ENCODE peak calls at places on chromosome 1, in ten cellular contexts. H is GM03348, J is fibroblast of villous mesenchyme, N is fibroblast of pulmonary artery, Y is ascending aorta, M is GM23248, F is A549, Q is EL, E is WTC11, V is amniotic epithelial cell. B is an unnamed sample.

GRCh38 chr1:40199126-40199525 is 37.9 kb downstream of the RLF start:
- DNase-seq in Y (no peak), V (no peak), J (no peak), F (no peak), E (no peak), M (no peak), Q (no peak), H (no peak), N (no peak), B (no peak)

GRCh38 chr1:162069334-162070093 is at the start of gene NOS1AP:
- DNase-seq in N (peak; percentile 30), H (peak; percentile 93), Q (peak; percentile 72), M (peak; percentile 86), J (peak; percentile 37), Y (no peak), F (peak; percentile 63), E (peak; percentile 86), V (no peak), B (peak; percentile 93)

GRCh38 chr1:223244366-223245103 is 101.5 kb upstream of the TLR5 start:
- DNase-seq in E (no peak), M (peak; percentile 21), N (peak; percentile 19), V (peak; percentile 6), Y (no peak), J (no peak), H (no peak), Q (peak; percentile 17), F (no peak), B (no peak)

GRCh38 chr1:8351693-8352470 is 34.0 kb downstream of the SLC45A1 start:
- DNase-seq in J (no peak), F (peak; percentile 18), Q (peak; percentile 23), M (peak; percentile 44), E (peak; percentile 81), Y (no peak), V (no peak), N (no peak), H (peak; percentile 56), B (peak; percentile 56)

GRCh38 chr1:181141431-181141910 is 53.0 kb downstream of the IER5 start:
- DNase-seq in Q (peak; percentile 96), M (peak; percentile 97), E (no peak), J (peak; percentile 36), V (peak; percentile 50), F (peak; percentile 85), N (peak; percentile 78), Y (peak; percentile 61), H (peak; percentile 69), B (no peak)

GRCh38 chr1:202725541-202725940 is 15.3 kb upstream of the SYT2 start:
- DNase-seq in J (no peak), N (no peak), F (no peak), Q (no peak), M (no peak), E (no peak), Y (no peak), H (no peak), V (no peak), B (no peak)

GRCh38 chr1:63983391-63984256 is 209.8 kb downstream of the ROR1 start:
- DNase-seq in Q (no peak), F (no peak), V (peak; percentile 27), M (peak; percentile 23), Y (no peak), H (no peak), E (no peak), J (no peak), N (no peak), B (no peak)

GRCh38 chr1:161999318-162000052 is 24.2 kb downstream of the OLFML2B start:
- DNase-seq in M (no peak), Y (no peak), H (no peak), Q (no peak), E (no peak), J (no peak), N (no peak), V (no peak), F (no peak), B (no peak)

GRCh38 chr1:9435854-9436253 is 103.4 kb upstream of the SLC25A33 start:
- DNase-seq in M (no peak), V (no peak), Y (no peak), E (no peak), F (no peak), Q (no peak), H (no peak), J (no peak), N (no peak), B (peak; percentile 26)

GRCh38 chr1:184622136-184622823 is 132.4 kb downstream of the EDEM3 start:
- DNase-seq in E (no peak), N (peak; percentile 92), H (peak; percentile 81), F (peak; percentile 29), Y (no peak), M (peak; percentile 72), V (peak; percentile 94), J (peak; percentile 99), Q (peak; percentile 69), B (peak; percentile 81)

GRCh38 chr1:107895403-107896181 is 69.4 kb downstream of the VAV3 start:
- DNase-seq in N (no peak), V (no peak), M (no peak), Q (no peak), J (no peak), Y (no peak), F (no peak), E (no peak), H (no peak), B (no peak)

GRCh38 chr1:165451696-165452095 is 6.8 kb upstream of the RXRG start:
- DNase-seq in Y (no peak), J (no peak), Q (no peak), V (no peak), E (no peak), M (no peak), F (no peak), N (no peak), H (no peak), B (no peak)

GRCh38 chr1:64923294-64923718 is 43.0 kb downstream of the JAK1 start:
- DNase-seq in J (no peak), H (no peak), Y (no peak), N (no peak), E (no peak), V (no peak), F (no peak), M (peak; percentile 58), Q (no peak), B (no peak)

GRCh38 chr1:105795741-105796140 is 1260.7 kb upstream of the PRMT6 start:
- DNase-seq in Q (no peak), N (no peak), H (no peak), V (no peak), E (no peak), Y (no peak), F (no peak), J (no peak), M (no peak), B (no peak)

GRCh38 chr1:207393610-207394009 is 60.5 kb upstream of the CR2 start:
- DNase-seq in M (peak; percentile 94), Y (no peak), V (peak; percentile 88), J (peak; percentile 90), H (peak; percentile 42), N (peak; percentile 81), E (no peak), F (peak; percentile 71), Q (peak; percentile 96), B (peak; percentile 57)

GRCh38 chr1:72023063-72023647 is 259.2 kb downstream of the NEGR1 start:
- DNase-seq in J (no peak), Y (no peak), V (no peak), N (no peak), M (no peak), E (no peak), H (no peak), F (no peak), Q (no peak), B (no peak)

GRCh38 chr1:65009176-65009575 is 42.8 kb upstream of the JAK1 start:
- DNase-seq in F (no peak), Q (no peak), N (no peak), E (no peak), Y (no peak), V (no peak), M (no peak), J (no peak), H (no peak), B (no peak)

GRCh38 chr1:161792740-161793139 is 26.6 kb downstream of the ATF6 start:
- DNase-seq in V (peak; percentile 86), Y (no peak), H (peak; percentile 71), E (no peak), N (peak; percentile 82), Q (peak; percentile 82), J (peak; percentile 76), F (peak; percentile 74), M (peak; percentile 83), B (peak; percentile 62)

GRCh38 chr1:25758466-25759070 is 41.4 kb upstream of the SELENON start:
- DNase-seq in E (no peak), H (no peak), N (no peak), J (no peak), V (no peak), F (no peak), M (no peak), Y (no peak), Q (no peak), B (no peak)

GRCh38 chr1:30388386-30388785 is 335.0 kb downstream of the MATN1 start:
- DNase-seq in V (no peak), H (no peak), F (no peak), Y (no peak), M (no peak), J (no peak), Q (no peak), N (no peak), E (no peak), B (no peak)

GRCh38 chr1:211611818-211612217 is 32.9 kb upstream of the SLC30A1 start:
- DNase-seq in Y (no peak), F (no peak), M (no peak), V (no peak), H (no peak), N (no peak), Q (no peak), E (no peak), J (no peak), B (no peak)